ENCODE peak calls at places on chromosomes 3 and 15, in ten cellular contexts. A, L, V, K, D, M, O, Q, Z and J are unnamed samples.
A peak's percentile ranks its signal among the peaks of the same experiment; 100 is the strongest.

GRCh38 chr3:130395916-130396315 is 50.4 kb downstream of the COL6A5 start:
- DNase-seq in Z (peak; percentile 14), Q (no peak), M (no peak), L (no peak), V (no peak), D (peak; percentile 84), K (no peak), O (no peak), A (peak; percentile 0), J (no peak)

GRCh38 chr3:135803291-135803690 is 162.2 kb upstream of the PPP2R3A start:
- DNase-seq in L (no peak), V (no peak), D (peak; percentile 4), Q (no peak), Z (no peak), O (no peak), M (no peak), A (no peak), K (no peak), J (no peak)

GRCh38 chr3:187811580-187812250 is 66.4 kb upstream of the BCL6 start:
- DNase-seq in M (no peak), D (peak; percentile 96), Q (no peak), K (no peak), A (no peak), Z (no peak), O (no peak), L (no peak), V (no peak), J (no peak)

GRCh38 chr3:15154326-15154725 is 51.7 kb upstream of the CAPN7 start:
- DNase-seq in Q (no peak), L (no peak), M (no peak), O (no peak), D (no peak), V (peak; percentile 42), K (no peak), Z (no peak), A (no peak), J (no peak)

GRCh38 chr15:79408041-79408440 is 24.1 kb upstream of the MINAR1 start:
- DNase-seq in Z (no peak), O (no peak), D (no peak), M (no peak), V (no peak), K (no peak), A (no peak), Q (no peak), L (no peak), J (no peak)

GRCh38 chr15:90400005-90400758 is 12.1 kb downstream of the IQGAP1 start:
- DNase-seq in K (no peak), V (no peak), M (no peak), A (peak; percentile 16), L (no peak), Z (no peak), O (no peak), D (peak; percentile 43), Q (no peak), J (no peak)

GRCh38 chr15:35522061-35522460 is 23.9 kb downstream of the DPH6 start:
- DNase-seq in O (no peak), Q (no peak), K (peak; percentile 32), Z (peak; percentile 85), M (no peak), A (no peak), V (no peak), D (no peak), L (no peak), J (no peak)

GRCh38 chr15:77004189-77004588 is 9.3 kb downstream of the PSTPIP1 start:
- DNase-seq in Q (no peak), O (no peak), A (no peak), L (no peak), D (no peak), V (no peak), Z (no peak), M (no peak), K (no peak), J (no peak)

GRCh38 chr3:77342688-77343087 is 302.8 kb downstream of the ROBO2 start:
- DNase-seq in V (no peak), L (no peak), A (no peak), D (no peak), Q (no peak), O (no peak), M (no peak), Z (no peak), K (no peak), J (no peak)